ENCODE peak calls at places on chromosomes 2 and 18, in nine cellular contexts. V is vagina, H is endothelial cell of umbilical vein, Z is stomach, M is GM12891, F is spleen, Q is K562, A is Panc1, T is GM23338. U is an unnamed sample.

GRCh38 chr2:16058256-16058655 is 117.9 kb downstream of the MYCN start:
- DNase-seq in T (no peak), F (no peak), V (no peak), Z (no peak), H (no peak), Q (no peak), M (no peak), A (no peak), U (no peak)

GRCh38 chr2:173021939-173022371 is 53.7 kb upstream of the MAP3K20 start:
- DNase-seq in A (no peak), Q (no peak), V (no peak), M (no peak), Z (no peak), H (peak; percentile 18), T (peak; percentile 35), F (no peak), U (no peak)

GRCh38 chr2:159086332-159086731 is 117.9 kb downstream of the TANC1 start:
- DNase-seq in H (peak; percentile 58), V (no peak), Q (no peak), Z (no peak), F (no peak), M (no peak), T (no peak), A (no peak), U (no peak)

GRCh38 chr2:127093648-127094210 is 13.2 kb downstream of the BIN1 start:
- DNase-seq in M (no peak), F (peak; percentile 76), A (no peak), T (no peak), Q (no peak), Z (no peak), V (no peak), H (peak; percentile 53), U (no peak)

GRCh38 chr2:9556121-9556869 is 665 bp upstream of the ADAM17 start:
- DNase-seq in V (no peak), H (peak; percentile 51), F (no peak), Z (no peak), A (no peak), T (no peak), M (no peak), Q (no peak), U (no peak)

GRCh38 chr2:155095613-155096012 is 397.1 kb downstream of the KCNJ3 start:
- DNase-seq in F (no peak), T (no peak), A (no peak), V (no peak), Q (no peak), H (no peak), M (no peak), Z (no peak), U (no peak)

GRCh38 chr2:52821631-52822030 is 946.0 kb upstream of the CHAC2 start:
- DNase-seq in M (no peak), F (no peak), Q (no peak), T (peak; percentile 23), Z (peak; percentile 35), A (no peak), V (no peak), H (no peak), U (no peak)

GRCh38 chr2:164933751-164934189 is 21.6 kb downstream of the SLC38A11 start:
- DNase-seq in F (no peak), A (no peak), V (no peak), M (no peak), T (no peak), Z (no peak), Q (no peak), H (no peak), U (no peak)

GRCh38 chr2:55111570-55112228 is 61.4 kb upstream of the RTN4 start:
- DNase-seq in Z (peak; percentile 48), H (peak; percentile 49), V (no peak), Q (peak; percentile 46), M (no peak), F (peak; percentile 80), T (peak; percentile 39), A (no peak), U (peak; percentile 74)

GRCh38 chr18:4134691-4135090 is 320.4 kb downstream of the DLGAP1 start:
- DNase-seq in F (no peak), H (no peak), T (peak; percentile 77), V (no peak), M (no peak), Q (no peak), A (no peak), Z (no peak), U (no peak)

GRCh38 chr2:215678094-215678493 is 242.2 kb upstream of the FN1 start:
- DNase-seq in F (no peak), Q (no peak), H (no peak), A (no peak), Z (no peak), T (no peak), V (no peak), M (no peak), U (no peak)

GRCh38 chr2:222034058-222034457 is 264.7 kb downstream of the PAX3 start:
- DNase-seq in A (no peak), Z (peak; percentile 28), M (no peak), F (no peak), Q (no peak), H (no peak), T (no peak), V (no peak), U (no peak)

GRCh38 chr2:240917684-240918257 is 11.6 kb downstream of the CROCC2 start:
- DNase-seq in F (no peak), T (no peak), H (no peak), Q (no peak), M (no peak), Z (no peak), A (no peak), V (no peak), U (no peak)

GRCh38 chr2:18740428-18740827 is 151.1 kb upstream of the NT5C1B start:
- DNase-seq in A (no peak), H (no peak), V (no peak), Z (no peak), Q (no peak), M (no peak), T (no peak), F (no peak), U (no peak)

DNA sequence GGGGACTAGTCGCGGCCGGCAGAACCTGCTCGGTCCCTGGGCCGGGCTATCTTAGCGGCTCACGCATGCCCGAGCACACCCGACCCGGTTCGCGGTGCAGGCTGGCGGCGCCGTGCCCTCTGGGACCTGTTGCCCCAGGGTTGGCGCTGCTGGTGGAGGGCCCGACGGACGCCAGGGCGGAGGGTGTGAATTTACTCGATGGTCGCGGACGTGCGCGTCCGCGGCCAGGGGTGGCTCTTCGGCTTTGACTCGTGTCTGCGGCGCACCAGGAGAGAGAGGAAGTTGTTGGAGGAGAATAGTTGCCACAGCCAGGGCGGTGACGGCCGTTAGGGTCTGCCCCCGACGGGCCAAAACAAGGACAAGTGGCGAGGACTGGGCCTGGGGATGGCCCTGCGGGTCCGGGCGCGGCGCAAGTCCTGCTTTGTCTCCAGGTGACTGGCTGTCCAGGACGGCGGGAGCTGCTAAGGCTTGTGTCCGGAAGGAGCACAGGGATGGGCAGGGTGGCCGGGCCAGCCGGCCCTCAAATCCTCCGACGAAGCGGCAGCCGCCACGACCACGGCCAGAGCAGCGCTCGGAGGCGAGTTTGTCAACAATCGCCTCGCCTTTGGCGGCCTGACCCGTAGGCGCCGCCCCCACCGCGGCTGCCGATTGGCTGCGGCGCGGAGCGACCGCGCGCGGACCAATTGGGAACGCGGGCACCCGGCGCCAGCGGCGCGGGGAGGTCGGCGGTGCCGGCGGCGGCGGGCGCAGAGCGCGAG is 1.3 kb downstream of the BCL2L11 start:
- DNase-seq in M (no peak), H (peak; percentile 90), Q (peak; percentile 82), A (no peak), V (no peak), F (peak; percentile 97), T (peak; percentile 93), Z (peak; percentile 91), U (peak; percentile 73)
- TF ChIP-seq POLR2AphosphoS5 in M (no peak), H (peak; percentile 33), Q (no peak), A (no peak), V (peak; percentile 63), F (peak; percentile 90), T (peak; percentile 36), Z (peak; percentile 33), U (peak; percentile 55)

GRCh38 chr18:9961031-9961430 is 47.2 kb downstream of the VAPA start:
- DNase-seq in Q (no peak), F (no peak), T (no peak), V (no peak), M (no peak), Z (no peak), H (no peak), A (no peak), U (no peak)
- TF ChIP-seq POLR2AphosphoS5 in Q (no peak), F (no peak), T (no peak), V (no peak), M (no peak), Z (no peak), H (no peak), A (no peak), U (no peak)

DNA sequence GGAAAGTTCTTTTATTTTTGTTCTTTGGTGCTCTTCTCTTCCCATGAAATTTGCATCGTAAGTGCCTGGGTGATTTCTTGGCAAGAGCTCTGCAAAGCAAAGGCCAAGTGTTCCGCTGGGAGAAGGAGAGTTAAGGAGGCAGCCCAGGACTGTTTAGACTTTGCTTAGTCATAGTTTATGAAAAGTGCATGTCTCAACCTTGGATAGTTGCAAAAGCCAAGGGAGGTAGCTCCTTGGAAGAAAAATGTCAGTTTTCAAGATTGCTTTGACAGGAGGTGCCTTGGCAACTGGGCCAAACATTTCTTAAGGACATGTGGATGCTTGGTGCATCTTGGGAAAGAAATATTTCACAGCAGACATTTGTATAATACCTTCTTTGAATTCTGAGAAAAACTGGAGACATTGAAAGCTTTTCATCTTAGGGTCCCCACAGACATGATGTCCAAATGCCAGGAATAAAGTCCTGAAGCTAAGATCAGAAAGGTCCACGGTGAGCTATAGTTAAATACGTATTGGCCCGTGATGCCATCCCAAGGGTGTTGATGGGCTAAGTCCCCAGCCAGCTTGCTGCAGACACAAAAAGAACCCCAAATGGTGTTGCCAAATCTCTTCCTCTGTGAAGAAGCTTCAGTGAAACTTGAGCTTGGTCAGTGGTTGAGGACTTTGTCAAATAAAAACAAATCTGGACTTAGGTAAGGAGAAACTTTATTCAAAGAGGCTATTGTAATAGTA is 96.3 kb upstream of the THUMPD2 start:
- DNase-seq in H (no peak), A (no peak), M (no peak), Q (no peak), V (no peak), F (no peak), Z (no peak), T (no peak), U (no peak)
- TF ChIP-seq POLR2AphosphoS5 in H (no peak), A (no peak), M (no peak), Q (no peak), V (no peak), F (no peak), Z (peak; percentile 80), T (no peak), U (no peak)

DNA sequence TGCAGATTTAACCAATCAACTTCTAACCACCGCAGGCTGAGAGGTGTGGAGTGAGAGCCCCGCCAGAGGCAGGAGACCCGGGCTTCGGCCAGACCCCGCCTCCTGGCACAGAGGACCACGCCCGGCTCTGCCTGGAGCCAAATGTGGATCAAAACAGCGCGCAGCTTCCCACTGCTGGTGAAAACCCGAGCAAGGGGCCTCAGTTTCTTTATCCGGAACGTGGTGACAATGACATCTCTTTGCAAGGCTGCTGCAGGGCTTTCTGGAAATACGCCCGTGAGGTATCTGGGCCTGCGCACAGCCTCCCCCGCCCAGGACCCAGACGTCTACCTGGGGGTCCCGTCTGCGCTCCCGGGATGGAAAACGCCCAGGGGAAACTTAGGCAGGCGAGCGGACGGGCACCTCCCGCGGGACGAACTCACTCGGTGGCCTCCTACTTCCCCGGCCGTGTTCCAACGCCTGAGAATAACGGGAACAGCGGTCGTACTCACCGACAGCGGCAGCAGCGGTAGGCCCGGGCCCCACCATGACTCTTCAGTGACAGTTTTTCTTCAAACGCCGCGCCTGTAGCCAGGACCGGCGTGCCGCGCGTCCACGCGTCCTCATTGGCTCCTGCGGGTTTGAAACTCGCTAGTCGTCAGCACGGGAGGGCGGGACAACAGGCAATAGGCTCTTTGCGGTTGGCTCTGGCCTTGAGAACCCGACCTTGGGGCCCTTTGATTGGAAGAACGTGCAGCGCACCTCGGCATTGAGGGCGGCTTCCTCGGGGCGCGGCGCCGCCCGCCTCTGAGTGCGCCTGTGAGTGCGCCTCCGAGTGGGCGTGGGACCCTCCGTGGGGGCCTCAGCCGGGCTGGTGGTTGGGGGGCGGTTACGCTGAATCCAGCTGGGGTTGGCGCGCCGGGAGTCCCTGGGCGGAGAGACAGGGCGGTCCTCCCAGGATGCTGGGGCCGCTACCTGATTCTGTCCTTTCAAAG is at the start of gene CKAP2L:
- DNase-seq in A (peak; percentile 93), H (peak; percentile 98), M (peak; percentile 90), F (peak; percentile 99), Q (peak; percentile 98), Z (peak; percentile 96), V (no peak), T (peak; percentile 99), U (peak; percentile 96)
- TF ChIP-seq POLR2AphosphoS5 in A (peak; percentile 65), H (no peak), M (peak; percentile 29), F (peak; percentile 83), Q (peak; percentile 12), Z (peak; percentile 46), V (peak; percentile 68), T (peak; percentile 65), U (peak; percentile 67)